ENCODE peak calls at places on chromosomes 1 and 21, in eight cellular contexts. C is hepatocyte, Y is osteoblast, X is HCT116, U is fibroblast of lung, T is PC-9, D is neural progenitor cell, K is GM23248. E is an unnamed sample.

GRCh38 chr1:167720965-167721616 is 691 bp upstream of the MPZL1 start:
- DNase-seq in C (peak; percentile 46), Y (peak; percentile 88), X (no peak), U (peak; percentile 63), T (peak; percentile 34), D (peak; percentile 35), K (peak; percentile 80), E (no peak)

GRCh38 chr1:174222166-174222949 is 63.0 kb downstream of the RABGAP1L start:
- DNase-seq in C (no peak), Y (peak; percentile 41), X (no peak), U (peak; percentile 91), T (no peak), D (no peak), K (peak; percentile 84), E (peak; percentile 55)

GRCh38 chr1:225044258-225044657 is 114.8 kb downstream of the DNAH14 start:
- DNase-seq in C (no peak), Y (no peak), X (no peak), U (peak; percentile 13), T (no peak), D (no peak), K (peak; percentile 33), E (no peak)

GRCh38 chr21:35478096-35479080 is 429.3 kb upstream of the RUNX1 start:
- DNase-seq in C (no peak), Y (no peak), X (no peak), U (peak; percentile 71), T (no peak), D (no peak), K (no peak), E (no peak)

GRCh38 chr1:234925440-234926251 is 203.0 kb downstream of the TOMM20 start:
- DNase-seq in C (peak; percentile 87), Y (peak; percentile 95), X (peak; percentile 46), U (peak; percentile 100), T (peak; percentile 74), D (no peak), K (peak; percentile 98), E (peak; percentile 94)

GRCh38 chr21:42397291-42398129 is 1.7 kb upstream of the TMPRSS3 start:
- DNase-seq in C (no peak), Y (no peak), X (no peak), U (no peak), T (no peak), D (no peak), K (no peak), E (no peak)

GRCh38 chr1:169186106-169186505 is 79.6 kb downstream of the ATP1B1 start:
- DNase-seq in C (no peak), Y (no peak), X (no peak), U (no peak), T (no peak), D (no peak), K (no peak), E (no peak)

GRCh38 chr1:91697322-91698260 is 188.4 kb downstream of the TGFBR3 start:
- DNase-seq in C (no peak), Y (no peak), X (no peak), U (peak; percentile 58), T (no peak), D (no peak), K (peak; percentile 84), E (no peak)

GRCh38 chr1:203686091-203686632 is 59.5 kb downstream of the ATP2B4 start:
- DNase-seq in C (peak; percentile 51), Y (peak; percentile 81), X (no peak), U (no peak), T (no peak), D (no peak), K (peak; percentile 30), E (no peak)

GRCh38 chr1:234114648-234115307 is 210.3 kb downstream of the SLC35F3 start:
- DNase-seq in C (peak; percentile 70), Y (peak; percentile 58), X (peak; percentile 21), U (peak; percentile 50), T (peak; percentile 19), D (peak; percentile 75), K (peak; percentile 78), E (no peak)

GRCh38 chr21:42174173-42174572 is 44.8 kb upstream of the ABCG1 start:
- DNase-seq in C (no peak), Y (no peak), X (no peak), U (no peak), T (no peak), D (no peak), K (no peak), E (no peak)

GRCh38 chr1:181746224-181746623 is 262.9 kb downstream of the CACNA1E start:
- DNase-seq in C (no peak), Y (no peak), X (no peak), U (no peak), T (no peak), D (no peak), K (no peak), E (no peak)

GRCh38 chr1:177230228-177231016 is 59.7 kb downstream of the BRINP2 start:
- DNase-seq in C (no peak), Y (no peak), X (no peak), U (no peak), T (no peak), D (no peak), K (no peak), E (no peak)

GRCh38 chr1:114780344-114781226 is at the start of gene SIKE1:
- DNase-seq in C (peak; percentile 97), Y (peak; percentile 90), X (peak; percentile 90), U (peak; percentile 96), T (peak; percentile 91), D (peak; percentile 96), K (peak; percentile 97), E (no peak)

GRCh38 chr1:27598288-27598687 is 5.7 kb downstream of the AHDC1 start:
- DNase-seq in C (no peak), Y (peak; percentile 93), X (no peak), U (no peak), T (no peak), D (peak; percentile 65), K (peak; percentile 35), E (no peak)

GRCh38 chr1:92478393-92478792 is 8.3 kb downstream of the GFI1 start:
- DNase-seq in C (no peak), Y (peak; percentile 87), X (no peak), U (no peak), T (no peak), D (no peak), K (peak; percentile 46), E (no peak)

GRCh38 chr21:39238275-39238674 is 55.0 kb upstream of the PSMG1 start:
- DNase-seq in C (no peak), Y (no peak), X (no peak), U (peak; percentile 55), T (no peak), D (no peak), K (peak; percentile 3), E (no peak)

GRCh38 chr1:11432526-11432925 is 46.4 kb upstream of the DISP3 start:
- DNase-seq in C (no peak), Y (no peak), X (no peak), U (no peak), T (no peak), D (no peak), K (no peak), E (no peak)

GRCh38 chr1:19203440-19203839 is 6.6 kb downstream of the UBR4 start:
- DNase-seq in C (no peak), Y (peak; percentile 89), X (no peak), U (peak; percentile 90), T (no peak), D (no peak), K (peak; percentile 95), E (peak; percentile 26)

GRCh38 chr1:229624906-229625871 is 733 bp downstream of the TAF5L start:
- DNase-seq in C (peak; percentile 86), Y (peak; percentile 95), X (no peak), U (peak; percentile 59), T (peak; percentile 73), D (peak; percentile 85), K (peak; percentile 73), E (peak; percentile 23)

GRCh38 chr1:43549921-43550597 is 19.4 kb downstream of the PTPRF start:
- DNase-seq in C (peak; percentile 93), Y (no peak), X (peak; percentile 68), U (no peak), T (peak; percentile 99), D (peak; percentile 91), K (no peak), E (peak; percentile 85)

GRCh38 chr1:152110365-152110859 is 4.8 kb downstream of the TCHH start:
- DNase-seq in C (peak; percentile 9), Y (peak; percentile 77), X (no peak), U (peak; percentile 63), T (peak; percentile 38), D (peak; percentile 28), K (peak; percentile 67), E (no peak)

GRCh38 chr1:231800071-231800470 is 173.5 kb downstream of the DISC1 start:
- DNase-seq in C (no peak), Y (no peak), X (no peak), U (peak; percentile 76), T (no peak), D (no peak), K (peak; percentile 63), E (no peak)

GRCh38 chr1:243286409-243287127 is 30.7 kb downstream of the SDCCAG8 start:
- DNase-seq in C (no peak), Y (peak; percentile 58), X (no peak), U (peak; percentile 74), T (no peak), D (no peak), K (peak; percentile 49), E (no peak)
- H2AFZ ChIP-seq in C (no peak overlapping the region), Y (no peak overlapping the region), X (no peak overlapping the region), U (no peak overlapping the region), T (no peak overlapping the region), D (no peak overlapping the region), K (peak overlapping the region; percentile 1), E (no peak overlapping the region)

DNA sequence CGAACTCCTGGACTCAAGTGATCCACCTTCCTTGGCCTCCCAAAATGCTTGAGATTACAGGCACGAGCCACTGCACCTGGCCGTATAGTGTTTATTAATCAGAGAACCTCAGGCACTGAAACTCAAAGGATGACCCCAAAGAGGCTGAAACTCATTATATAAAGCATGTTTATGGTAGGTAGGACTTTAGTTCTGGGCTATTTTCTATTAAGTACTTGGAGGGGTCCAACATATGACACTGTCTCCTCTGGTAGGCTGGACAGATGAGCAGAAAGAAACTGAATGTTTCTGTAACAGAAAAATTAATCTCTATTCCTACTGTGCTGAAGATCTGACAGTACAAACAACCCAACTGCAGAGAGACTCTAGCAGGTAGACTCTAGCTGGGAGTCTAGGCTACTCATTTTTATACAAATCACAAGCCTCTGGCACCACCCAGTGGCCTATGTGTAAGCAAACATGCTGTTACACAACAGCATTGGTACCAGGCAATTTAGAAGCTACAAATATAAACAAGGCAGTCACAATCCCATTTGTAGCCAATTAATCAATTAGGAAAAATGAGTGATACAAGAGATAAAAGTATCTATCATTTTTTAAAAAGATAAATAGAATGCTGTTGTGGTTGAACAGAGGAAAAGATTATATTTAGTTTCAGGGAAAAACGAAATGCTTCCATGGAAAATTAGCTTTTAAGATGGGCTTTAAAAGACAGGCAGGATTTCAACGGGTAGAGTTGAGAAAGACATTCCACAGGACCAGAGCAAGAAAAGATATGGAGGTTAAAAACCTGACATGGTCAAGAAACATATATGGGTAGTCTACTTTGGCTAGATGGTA is 10.4 kb downstream of the DCAF8 start:
- DNase-seq in C (peak; percentile 87), Y (peak; percentile 73), X (peak; percentile 38), U (peak; percentile 60), T (peak; percentile 33), D (peak; percentile 91), K (peak; percentile 89), E (no peak)
- H3K79me2 ChIP-seq in C (peaks cover 82% of the 10 kb centered on the region), Y (peaks cover 51% of the 10 kb centered on the region), X (peaks cover 74% of the 10 kb centered on the region), U (peaks cover 9% of the 10 kb centered on the region), T (peaks cover 61% of the 10 kb centered on the region), D (peaks cover 89% of the 10 kb centered on the region), K (peaks cover 88% of the 10 kb centered on the region), E (peaks cover 10% of the 10 kb centered on the region)

GRCh38 chr21:44971672-44971995 is 31.8 kb downstream of the SLX9 start:
- DNase-seq in C (no peak), Y (no peak), X (no peak), U (no peak), T (no peak), D (no peak), K (no peak), E (no peak)
- H3K36me3 ChIP-seq in C (no peaks in the 10 kb centered on the region), Y (peaks cover 10% of the 10 kb centered on the region), X (peaks cover 20% of the 10 kb centered on the region), U (peaks cover 5% of the 10 kb centered on the region), T (no peaks in the 10 kb centered on the region), D (no peaks in the 10 kb centered on the region), K (no peaks in the 10 kb centered on the region), E (peaks cover 19% of the 10 kb centered on the region)

GRCh38 chr1:47873332-47873731 is 123.9 kb downstream of the TRABD2B start:
- DNase-seq in C (no peak), Y (no peak), X (no peak), U (no peak), T (no peak), D (no peak), K (no peak), E (no peak)
- H2AFZ ChIP-seq in C (no peak overlapping the region), Y (no peak overlapping the region), X (no peak overlapping the region), U (no peak overlapping the region), T (no peak overlapping the region), D (no peak overlapping the region), K (no peak overlapping the region), E (no peak overlapping the region)

E was measured in keratinocyte.